ENCODE peak calls at places on chromosomes 13 and 19, in nine cellular contexts. F is anterior cingulate cortex; L is AG09309; X is HFFc6; O is activated CD8-positive, alpha-beta T cell treated with anti-CD3 and anti-CD28 coated beads, Interleukin-2, amount 10 ng/mL, durations not matched to agents 7 days and 5 days; D is NCI-H1417; Q is AG08396; U is sciatic nerve; N is NCI-H446. V is an unnamed sample.

GRCh38 chr19:31223805-31224534 is 125.3 kb downstream of the TSHZ3 start:
- DNase-seq in F (no peak), L (peak), X (peak), O (no peak), D (no peak), Q (peak), U (no peak), N (no peak), V (no peak)

GRCh38 chr13:25872871-25873607 is 178.8 kb downstream of the SHISA2 start:
- DNase-seq in F (no peak), L (no peak), X (no peak), O (no peak), D (no peak), Q (no peak), U (no peak), N (no peak), V (no peak)

GRCh38 chr13:106534844-106535551 is 464 bp downstream of the EFNB2 start:
- DNase-seq in F (no peak), L (no peak), X (no peak), O (peak), D (peak), Q (peak), U (no peak), N (no peak), V (peak)

GRCh38 chr19:10416380-10417257 is 3.7 kb upstream of the PDE4A start:
- DNase-seq in F (peak), L (no peak), X (peak), O (peak), D (peak), Q (peak), U (peak), N (peak), V (peak)

GRCh38 chr19:793775-794174 is 3.5 kb upstream of the PTBP1 start:
- DNase-seq in F (no peak), L (no peak), X (no peak), O (no peak), D (no peak), Q (no peak), U (peak), N (no peak), V (no peak)

GRCh38 chr13:100789481-100789880 is 114.9 kb upstream of the TMTC4 start:
- DNase-seq in F (peak), L (no peak), X (no peak), O (no peak), D (peak), Q (no peak), U (no peak), N (peak), V (no peak)

GRCh38 chr19:49141352-49141751 is 13.8 kb downstream of the HRC start:
- DNase-seq in F (no peak), L (no peak), X (no peak), O (no peak), D (no peak), Q (no peak), U (no peak), N (no peak), V (no peak)

GRCh38 chr19:4692275-4693077 is 22.3 kb upstream of the MYDGF start:
- DNase-seq in F (no peak), L (no peak), X (no peak), O (no peak), D (no peak), Q (no peak), U (no peak), N (peak), V (no peak)

GRCh38 chr19:4913996-4914735 is 4.9 kb downstream of the UHRF1 start:
- DNase-seq in F (no peak), L (no peak), X (peak), O (peak), D (no peak), Q (no peak), U (no peak), N (no peak), V (no peak)

GRCh38 chr13:79659161-79659560 is 178.2 kb downstream of the NDFIP2 start:
- DNase-seq in F (no peak), L (no peak), X (no peak), O (no peak), D (peak), Q (no peak), U (no peak), N (no peak), V (peak)

GRCh38 chr19:7238091-7238490 is 56.1 kb downstream of the INSR start:
- DNase-seq in F (no peak), L (no peak), X (no peak), O (no peak), D (no peak), Q (no peak), U (no peak), N (no peak), V (no peak)

GRCh38 chr19:46766569-46767317 is 20.5 kb upstream of the STRN4 start:
- DNase-seq in F (no peak), L (no peak), X (no peak), O (peak), D (no peak), Q (no peak), U (no peak), N (peak), V (peak)

GRCh38 chr13:38350114-38350617 is 515 bp downstream of the UFM1 start:
- DNase-seq in F (no peak), L (peak), X (peak), O (peak), D (peak), Q (peak), U (peak), N (peak), V (peak)

GRCh38 chr13:95246292-95247082 is 54.8 kb downstream of the ABCC4 start:
- DNase-seq in F (no peak), L (no peak), X (no peak), O (no peak), D (peak), Q (no peak), U (no peak), N (no peak), V (peak)

GRCh38 chr13:82010780-82011179 is 1669.9 kb upstream of the SPRY2 start:
- DNase-seq in F (no peak), L (no peak), X (no peak), O (no peak), D (no peak), Q (no peak), U (no peak), N (no peak), V (no peak)

GRCh38 chr13:43776680-43777079 is 10.1 kb downstream of the ENOX1 start:
- DNase-seq in F (no peak), L (no peak), X (no peak), O (no peak), D (no peak), Q (no peak), U (no peak), N (no peak), V (no peak)

GRCh38 chr13:25190256-25190655 is 18.2 kb upstream of the AMER2 start:
- DNase-seq in F (no peak), L (no peak), X (no peak), O (no peak), D (no peak), Q (no peak), U (peak), N (no peak), V (no peak)

GRCh38 chr13:24074687-24075086 is 85.8 kb upstream of the SPATA13 start:
- DNase-seq in F (no peak), L (no peak), X (no peak), O (no peak), D (no peak), Q (no peak), U (no peak), N (no peak), V (no peak)

GRCh38 chr13:52707375-52707774 is 32.2 kb downstream of the CNMD start:
- DNase-seq in F (no peak), L (no peak), X (peak), O (no peak), D (peak), Q (no peak), U (no peak), N (peak), V (peak)

GRCh38 chr19:30649934-30650614 is 277.9 kb downstream of the ZNF536 start:
- DNase-seq in F (no peak), L (no peak), X (peak), O (peak), D (peak), Q (peak), U (peak), N (peak), V (peak)